ENCODE peak calls at places on chromosomes 7 and 10, in four cellular contexts. One of them, this sample, is unnamed.
A peak's percentile ranks its signal among the peaks of the same experiment; 100 is the strongest.

GRCh38 chr7:16774986-16775385 is 21.4 kb downstream of the TSPAN13 start:
- DNase-seq in mesendoderm: no peak
- DNase-seq in IMR-90: no peak
- DNase-seq in H1: no peak
- DNase-seq in this sample: no peak

GRCh38 chr10:111756541-111757061 is 427.0 kb downstream of the GPAM start:
- DNase-seq in mesendoderm: peak; percentile 91
- DNase-seq in H1: peak; percentile 44
- DNase-seq in IMR-90: no peak
- DNase-seq in this sample: peak; percentile 84

GRCh38 chr10:9140373-9140772 is 1085.9 kb downstream of the GATA3 start:
- DNase-seq in H1: no peak
- DNase-seq in IMR-90: no peak
- DNase-seq in mesendoderm: no peak
- DNase-seq in this sample: no peak

GRCh38 chr10:26682926-26683325 is 14.6 kb upstream of the PDSS1 start:
- DNase-seq in mesendoderm: no peak
- DNase-seq in IMR-90: no peak
- DNase-seq in H1: no peak
- DNase-seq in this sample: no peak

GRCh38 chr10:58473966-58474365 is 38.7 kb upstream of the BICC1 start:
- DNase-seq in IMR-90: peak; percentile 53
- DNase-seq in mesendoderm: no peak
- DNase-seq in H1: no peak
- DNase-seq in this sample: no peak

GRCh38 chr7:65338346-65338745 is 35.3 kb upstream of the ZNF92 start:
- DNase-seq in mesendoderm: peak; percentile 55
- DNase-seq in IMR-90: no peak
- DNase-seq in H1: no peak
- DNase-seq in this sample: no peak

GRCh38 chr10:12394236-12395033 is 45.1 kb downstream of the CAMK1D start:
- DNase-seq in H1: no peak
- DNase-seq in mesendoderm: peak; percentile 31
- DNase-seq in IMR-90: peak; percentile 75
- DNase-seq in this sample: no peak

GRCh38 chr7:134920026-134920758 is 66.1 kb upstream of the AGBL3 start:
- DNase-seq in mesendoderm: no peak
- DNase-seq in IMR-90: peak; percentile 97
- DNase-seq in H1: no peak
- DNase-seq in this sample: no peak

GRCh38 chr10:97633921-97634320 is 621 bp upstream of the MORN4 start:
- DNase-seq in mesendoderm: peak; percentile 59
- DNase-seq in IMR-90: no peak
- DNase-seq in H1: no peak
- DNase-seq in this sample: peak; percentile 46

GRCh38 chr10:24944512-24945255 is 7.7 kb downstream of the PRTFDC1 start:
- DNase-seq in IMR-90: peak; percentile 89
- DNase-seq in H1: no peak
- DNase-seq in mesendoderm: peak; percentile 52
- DNase-seq in this sample: peak; percentile 55

GRCh38 chr7:23622469-23622868 is 25.3 kb downstream of the CCDC126 start:
- DNase-seq in mesendoderm: no peak
- DNase-seq in IMR-90: peak; percentile 76
- DNase-seq in H1: no peak
- DNase-seq in this sample: no peak

GRCh38 chr7:80918909-80919721 is at the start of gene SEMA3C:
- DNase-seq in IMR-90: peak; percentile 94
- DNase-seq in H1: peak; percentile 77
- DNase-seq in mesendoderm: peak; percentile 96
- DNase-seq in this sample: peak; percentile 91

GRCh38 chr7:98266840-98267239 is 14.6 kb upstream of the BRI3 start:
- DNase-seq in IMR-90: no peak
- DNase-seq in H1: no peak
- DNase-seq in mesendoderm: no peak
- DNase-seq in this sample: no peak

GRCh38 chr10:28880551-28880950 is 203.2 kb downstream of the BAMBI start:
- DNase-seq in IMR-90: no peak
- DNase-seq in mesendoderm: no peak
- DNase-seq in H1: no peak
- DNase-seq in this sample: no peak

GRCh38 chr7:117322741-117323584 is at the start of gene WNT2:
- DNase-seq in IMR-90: peak; percentile 22
- DNase-seq in mesendoderm: peak; percentile 15
- DNase-seq in H1: no peak
- DNase-seq in this sample: peak; percentile 30

GRCh38 chr10:46282460-46283216 is 4.2 kb upstream of the ANTXRL start:
- DNase-seq in H1: no peak
- DNase-seq in IMR-90: peak; percentile 62
- DNase-seq in mesendoderm: peak; percentile 91
- DNase-seq in this sample: peak; percentile 64

GRCh38 chr10:11302181-11302580 is 284.5 kb downstream of the CELF2 start:
- DNase-seq in IMR-90: no peak
- DNase-seq in H1: no peak
- DNase-seq in mesendoderm: no peak
- DNase-seq in this sample: no peak

GRCh38 chr7:139284252-139284896 is 53.3 kb downstream of the UBN2 start:
- DNase-seq in IMR-90: no peak
- DNase-seq in mesendoderm: peak; percentile 41
- DNase-seq in H1: no peak
- DNase-seq in this sample: no peak

DNA sequence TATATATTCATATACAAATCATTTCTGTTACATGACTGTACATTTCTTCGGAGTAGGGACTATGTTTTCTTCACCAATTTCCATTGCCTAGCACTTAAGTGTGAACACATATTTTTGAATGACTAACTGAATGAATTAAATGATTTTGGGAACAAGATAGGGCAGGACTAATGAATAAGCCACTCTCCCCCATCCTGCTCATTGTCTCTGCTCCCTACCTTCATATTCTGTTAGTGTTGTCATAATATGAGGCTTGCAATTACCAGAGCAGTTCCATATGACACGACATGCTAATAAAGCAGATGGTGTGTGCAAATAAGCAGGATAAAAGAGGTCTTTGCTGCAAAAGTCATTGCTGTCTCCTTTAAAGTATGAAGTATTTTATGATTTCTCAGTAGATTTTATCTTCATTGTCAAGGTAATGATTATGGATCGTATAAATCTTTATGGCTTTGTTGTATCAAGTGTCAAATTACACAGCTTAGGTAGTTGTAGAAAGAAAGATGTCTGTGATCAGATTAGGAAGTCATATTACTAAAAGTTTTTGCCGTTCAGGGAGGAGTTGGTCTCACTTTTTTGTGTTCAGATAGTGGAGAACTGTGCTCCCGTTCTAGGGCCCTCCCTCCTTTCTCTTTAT is 114.8 kb downstream of the SDK1 start:
- DNase-seq in mesendoderm: no peak
- DNase-seq in H1: no peak
- DNase-seq in IMR-90: no peak
- DNase-seq in this sample: no peak
- H3K56ac ChIP-seq in mesendoderm: no peak overlapping the region
- H3K56ac ChIP-seq in H1: no peak overlapping the region
- H3K56ac ChIP-seq in IMR-90: no peak overlapping the region
- H3K56ac ChIP-seq in this sample: no peak overlapping the region

GRCh38 chr10:104353325-104354048 is at the start of gene CFAP58:
- DNase-seq in IMR-90: peak; percentile 70
- DNase-seq in H1: peak; percentile 79
- DNase-seq in mesendoderm: peak; percentile 98
- DNase-seq in this sample: peak; percentile 95
- H3K56ac ChIP-seq in IMR-90: no peak within 1 kb of the TSS
- H3K56ac ChIP-seq in H1: no peak within 1 kb of the TSS
- H3K56ac ChIP-seq in mesendoderm: peak within 1 kb of the TSS; percentile 87
- H3K56ac ChIP-seq in this sample: no peak within 1 kb of the TSS

GRCh38 chr10:92187101-92187500 is 103.8 kb downstream of the CPEB3 start:
- DNase-seq in IMR-90: no peak
- DNase-seq in mesendoderm: no peak
- DNase-seq in H1: no peak
- DNase-seq in this sample: no peak
- H3K56ac ChIP-seq in IMR-90: no peak overlapping the region
- H3K56ac ChIP-seq in mesendoderm: no peak overlapping the region
- H3K56ac ChIP-seq in H1: no peak overlapping the region
- H3K56ac ChIP-seq in this sample: no peak overlapping the region

GRCh38 chr10:132450466-132450824 is 53.4 kb downstream of the PWWP2B start:
- DNase-seq in H1: no peak
- DNase-seq in mesendoderm: no peak
- DNase-seq in IMR-90: no peak
- DNase-seq in this sample: no peak
- H3K56ac ChIP-seq in H1: no peak overlapping the region
- H3K56ac ChIP-seq in mesendoderm: peak overlapping the region; percentile 30
- H3K56ac ChIP-seq in IMR-90: no peak overlapping the region
- H3K56ac ChIP-seq in this sample: no peak overlapping the region

GRCh38 chr10:109981641-109982040 is 26.1 kb upstream of the ADD3 start:
- DNase-seq in IMR-90: no peak
- DNase-seq in mesendoderm: no peak
- DNase-seq in H1: no peak
- DNase-seq in this sample: no peak
- H3K56ac ChIP-seq in IMR-90: no peak overlapping the region
- H3K56ac ChIP-seq in mesendoderm: no peak overlapping the region
- H3K56ac ChIP-seq in H1: no peak overlapping the region
- H3K56ac ChIP-seq in this sample: no peak overlapping the region

DNA sequence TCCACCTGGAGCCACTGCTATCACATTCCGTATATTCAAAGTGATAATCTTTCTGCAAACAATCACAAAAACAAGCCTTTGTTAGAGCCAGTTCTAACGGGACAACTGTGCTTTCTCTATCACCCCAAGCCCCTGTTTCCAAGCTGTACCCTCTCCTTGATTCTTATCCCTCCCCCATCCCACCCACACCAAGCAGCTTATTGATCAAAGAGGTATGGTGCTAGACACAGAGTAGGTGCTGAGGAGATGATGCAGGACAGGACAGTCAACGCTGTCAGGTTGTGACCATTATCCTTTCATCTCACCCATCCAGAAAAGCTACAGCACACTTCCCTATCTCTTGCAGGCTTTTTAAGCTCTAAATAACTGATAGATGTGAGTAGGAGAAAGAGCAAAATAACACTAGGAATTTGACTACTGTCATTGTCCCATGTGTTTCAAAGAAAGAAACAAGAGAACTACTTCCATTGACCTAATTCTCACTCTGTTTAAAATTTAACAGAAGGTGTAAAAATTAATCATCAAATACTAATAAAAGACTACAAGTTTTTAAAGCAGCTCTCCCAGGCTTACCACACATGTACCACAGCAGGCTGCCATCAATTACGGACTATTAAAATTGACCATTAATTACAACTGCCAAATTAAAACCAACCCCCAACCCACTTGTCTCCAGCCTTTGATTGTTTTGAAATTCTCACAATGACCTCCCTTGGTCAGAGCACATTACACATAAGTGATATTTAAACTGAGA is 94.3 kb downstream of the ELAPOR2 start:
- DNase-seq in H1: no peak
- DNase-seq in IMR-90: no peak
- DNase-seq in mesendoderm: peak; percentile 91
- DNase-seq in this sample: no peak
- H3K56ac ChIP-seq in H1: no peak overlapping the region
- H3K56ac ChIP-seq in IMR-90: no peak overlapping the region
- H3K56ac ChIP-seq in mesendoderm: no peak overlapping the region
- H3K56ac ChIP-seq in this sample: no peak overlapping the region

GRCh38 chr10:42812028-42812427 is 29.4 kb downstream of the BMS1 start:
- DNase-seq in mesendoderm: no peak
- DNase-seq in H1: no peak
- DNase-seq in IMR-90: no peak
- DNase-seq in this sample: no peak
- H3K56ac ChIP-seq in mesendoderm: no peak overlapping the region
- H3K56ac ChIP-seq in H1: no peak overlapping the region
- H3K56ac ChIP-seq in IMR-90: no peak overlapping the region
- H3K56ac ChIP-seq in this sample: no peak overlapping the region

This sample was measured in H9.